ENCODE peak calls at places on chromosome 22, in seven cellular contexts. One of them, this sample, is unnamed.

GRCh38 chr22:36301384-36301828 is 48.5 kb downstream of the APOL1 start:
- DNase-seq in transverse colon: peak; percentile 85
- DNase-seq in GM12865: peak; percentile 84
- DNase-seq in BE2C: peak; percentile 79
- DNase-seq in fibroblast of mammary gland: peak; percentile 60
- DNase-seq in PC-3: peak; percentile 74
- DNase-seq in Panc1: no peak
- DNase-seq in this sample: peak; percentile 87

GRCh38 chr22:19543970-19544708 is 19.9 kb upstream of the CLDN5 start:
- DNase-seq in Panc1: no peak
- DNase-seq in PC-3: no peak
- DNase-seq in BE2C: no peak
- DNase-seq in GM12865: no peak
- DNase-seq in transverse colon: peak; percentile 63
- DNase-seq in fibroblast of mammary gland: no peak
- DNase-seq in this sample: no peak

GRCh38 chr22:38923463-38924196 is 33.8 kb upstream of the APOBEC3A start:
- DNase-seq in transverse colon: peak; percentile 77
- DNase-seq in fibroblast of mammary gland: peak; percentile 86
- DNase-seq in BE2C: peak; percentile 91
- DNase-seq in Panc1: peak; percentile 27
- DNase-seq in GM12865: no peak
- DNase-seq in PC-3: peak; percentile 87
- DNase-seq in this sample: no peak

GRCh38 chr22:20403779-20404140 is 9.8 kb downstream of the ZNF74 start:
- DNase-seq in Panc1: no peak
- DNase-seq in transverse colon: no peak
- DNase-seq in BE2C: no peak
- DNase-seq in PC-3: no peak
- DNase-seq in GM12865: no peak
- DNase-seq in fibroblast of mammary gland: no peak
- DNase-seq in this sample: no peak

GRCh38 chr22:17781319-17782031 is 7.2 kb upstream of the BID start:
- DNase-seq in PC-3: peak; percentile 25
- DNase-seq in Panc1: no peak
- DNase-seq in BE2C: peak; percentile 90
- DNase-seq in GM12865: peak; percentile 84
- DNase-seq in transverse colon: no peak
- DNase-seq in fibroblast of mammary gland: peak; percentile 80
- DNase-seq in this sample: peak; percentile 85

GRCh38 chr22:18076060-18076497 is 1.7 kb upstream of the PEX26 start:
- DNase-seq in transverse colon: peak; percentile 63
- DNase-seq in GM12865: peak; percentile 87
- DNase-seq in fibroblast of mammary gland: peak; percentile 91
- DNase-seq in Panc1: peak; percentile 85
- DNase-seq in PC-3: peak; percentile 95
- DNase-seq in BE2C: peak; percentile 65
- DNase-seq in this sample: peak; percentile 37

GRCh38 chr22:35367331-35367886 is 13.5 kb upstream of the HMOX1 start:
- DNase-seq in BE2C: no peak
- DNase-seq in fibroblast of mammary gland: no peak
- DNase-seq in transverse colon: peak; percentile 55
- DNase-seq in PC-3: no peak
- DNase-seq in GM12865: peak; percentile 66
- DNase-seq in Panc1: no peak
- DNase-seq in this sample: no peak

GRCh38 chr22:43320943-43321900 is 21.9 kb downstream of the SCUBE1 start:
- DNase-seq in BE2C: no peak
- DNase-seq in transverse colon: no peak
- DNase-seq in Panc1: no peak
- DNase-seq in PC-3: no peak
- DNase-seq in fibroblast of mammary gland: no peak
- DNase-seq in GM12865: no peak
- DNase-seq in this sample: peak; percentile 17

GRCh38 chr22:49230194-49230577 is 597.5 kb downstream of the BRD1 start:
- DNase-seq in transverse colon: no peak
- DNase-seq in GM12865: no peak
- DNase-seq in BE2C: no peak
- DNase-seq in PC-3: no peak
- DNase-seq in fibroblast of mammary gland: no peak
- DNase-seq in Panc1: no peak
- DNase-seq in this sample: no peak

GRCh38 chr22:40276877-40277823 is 69.2 kb upstream of the ADSL start:
- DNase-seq in fibroblast of mammary gland: peak; percentile 73
- DNase-seq in BE2C: no peak
- DNase-seq in GM12865: no peak
- DNase-seq in PC-3: peak; percentile 37
- DNase-seq in Panc1: no peak
- DNase-seq in transverse colon: no peak
- DNase-seq in this sample: no peak

GRCh38 chr22:41831383-41831782 is 1.5 kb upstream of the SREBF2 start:
- DNase-seq in PC-3: no peak
- DNase-seq in BE2C: no peak
- DNase-seq in Panc1: no peak
- DNase-seq in transverse colon: no peak
- DNase-seq in fibroblast of mammary gland: peak; percentile 26
- DNase-seq in GM12865: peak; percentile 30
- DNase-seq in this sample: peak; percentile 32

GRCh38 chr22:24937114-24937513 is 9.4 kb downstream of the LHFPL7 start:
- DNase-seq in Panc1: no peak
- DNase-seq in GM12865: peak; percentile 17
- DNase-seq in BE2C: peak; percentile 34
- DNase-seq in PC-3: peak; percentile 49
- DNase-seq in fibroblast of mammary gland: peak; percentile 11
- DNase-seq in transverse colon: no peak
- DNase-seq in this sample: no peak

GRCh38 chr22:49006207-49007012 is 821.3 kb downstream of the BRD1 start:
- DNase-seq in BE2C: no peak
- DNase-seq in Panc1: no peak
- DNase-seq in PC-3: no peak
- DNase-seq in fibroblast of mammary gland: no peak
- DNase-seq in transverse colon: no peak
- DNase-seq in GM12865: no peak
- DNase-seq in this sample: no peak

GRCh38 chr22:37234736-37235711 is 9.0 kb downstream of the RAC2 start:
- DNase-seq in GM12865: no peak
- DNase-seq in transverse colon: peak; percentile 10
- DNase-seq in PC-3: no peak
- DNase-seq in fibroblast of mammary gland: no peak
- DNase-seq in BE2C: no peak
- DNase-seq in Panc1: no peak
- DNase-seq in this sample: peak; percentile 29

GRCh38 chr22:17772963-17773605 is 1.2 kb downstream of the BID start:
- DNase-seq in Panc1: no peak
- DNase-seq in BE2C: no peak
- DNase-seq in GM12865: peak; percentile 27
- DNase-seq in transverse colon: no peak
- DNase-seq in fibroblast of mammary gland: peak; percentile 26
- DNase-seq in PC-3: peak; percentile 43
- DNase-seq in this sample: no peak

GRCh38 chr22:48872271-48873260 is 955.1 kb downstream of the BRD1 start:
- DNase-seq in GM12865: no peak
- DNase-seq in transverse colon: no peak
- DNase-seq in Panc1: no peak
- DNase-seq in BE2C: no peak
- DNase-seq in fibroblast of mammary gland: no peak
- DNase-seq in PC-3: no peak
- DNase-seq in this sample: no peak

GRCh38 chr22:20981787-20982562 is at the start of gene LZTR1:
- DNase-seq in transverse colon: peak; percentile 86
- DNase-seq in BE2C: peak; percentile 89
- DNase-seq in PC-3: peak; percentile 67
- DNase-seq in Panc1: no peak
- DNase-seq in fibroblast of mammary gland: peak; percentile 76
- DNase-seq in GM12865: peak; percentile 91
- DNase-seq in this sample: peak; percentile 79

GRCh38 chr22:43213066-43213465 is 26.1 kb upstream of the TTLL12 start:
- DNase-seq in BE2C: peak; percentile 46
- DNase-seq in PC-3: no peak
- DNase-seq in Panc1: no peak
- DNase-seq in GM12865: no peak
- DNase-seq in fibroblast of mammary gland: no peak
- DNase-seq in transverse colon: no peak
- DNase-seq in this sample: no peak

GRCh38 chr22:44665115-44665514 is 36.9 kb upstream of the PRR5 start:
- DNase-seq in transverse colon: peak; percentile 32
- DNase-seq in GM12865: no peak
- DNase-seq in PC-3: no peak
- DNase-seq in Panc1: no peak
- DNase-seq in BE2C: no peak
- DNase-seq in fibroblast of mammary gland: no peak
- DNase-seq in this sample: no peak

GRCh38 chr22:20591660-20592310 is 84.4 kb downstream of the MED15 start:
- DNase-seq in PC-3: no peak
- DNase-seq in transverse colon: no peak
- DNase-seq in fibroblast of mammary gland: peak; percentile 41
- DNase-seq in BE2C: no peak
- DNase-seq in Panc1: no peak
- DNase-seq in GM12865: no peak
- DNase-seq in this sample: no peak

GRCh38 chr22:27230189-27230588 is 571.4 kb downstream of the MN1 start:
- DNase-seq in fibroblast of mammary gland: no peak
- DNase-seq in PC-3: no peak
- DNase-seq in BE2C: no peak
- DNase-seq in transverse colon: no peak
- DNase-seq in Panc1: no peak
- DNase-seq in GM12865: no peak
- DNase-seq in this sample: no peak

GRCh38 chr22:27226666-27227065 is 569.3 kb downstream of the MIAT start:
- DNase-seq in PC-3: no peak
- DNase-seq in BE2C: no peak
- DNase-seq in transverse colon: no peak
- DNase-seq in GM12865: no peak
- DNase-seq in fibroblast of mammary gland: no peak
- DNase-seq in Panc1: no peak
- DNase-seq in this sample: no peak

GRCh38 chr22:27228771-27229170 is 571.4 kb downstream of the MIAT start:
- DNase-seq in Panc1: no peak
- DNase-seq in transverse colon: no peak
- DNase-seq in BE2C: no peak
- DNase-seq in GM12865: no peak
- DNase-seq in PC-3: no peak
- DNase-seq in fibroblast of mammary gland: no peak
- DNase-seq in this sample: no peak

DNA sequence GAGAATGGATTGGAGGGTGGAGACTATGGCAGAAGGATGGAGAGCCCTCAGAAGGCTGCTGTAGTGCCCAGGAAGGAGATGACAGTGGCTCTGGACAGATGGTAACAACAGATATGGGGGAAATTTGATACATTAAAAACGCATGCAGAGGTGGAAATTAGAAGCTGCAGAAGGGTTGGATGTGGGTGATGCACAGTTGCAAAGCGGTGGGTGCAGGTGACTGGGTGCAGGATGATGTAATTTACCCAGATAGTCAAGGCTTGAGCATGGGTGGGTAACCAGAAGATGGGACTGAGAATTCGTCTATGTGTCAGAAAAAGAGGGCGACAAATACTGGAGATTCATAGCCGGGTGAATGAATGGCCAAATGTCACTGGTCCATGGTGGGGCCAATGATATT is 570.3 kb downstream of the MN1 start:
- DNase-seq in PC-3: no peak
- DNase-seq in BE2C: no peak
- DNase-seq in transverse colon: no peak
- DNase-seq in fibroblast of mammary gland: no peak
- DNase-seq in Panc1: no peak
- DNase-seq in GM12865: no peak
- DNase-seq in this sample: no peak
- TF ChIP-seq CTCF in PC-3: no peak
- TF ChIP-seq CTCF in BE2C: no peak
- TF ChIP-seq CTCF in transverse colon: no peak
- TF ChIP-seq CTCF in fibroblast of mammary gland: no peak
- TF ChIP-seq CTCF in Panc1: no peak
- TF ChIP-seq CTCF in GM12865: no peak
- TF ChIP-seq CTCF in this sample: no peak

DNA sequence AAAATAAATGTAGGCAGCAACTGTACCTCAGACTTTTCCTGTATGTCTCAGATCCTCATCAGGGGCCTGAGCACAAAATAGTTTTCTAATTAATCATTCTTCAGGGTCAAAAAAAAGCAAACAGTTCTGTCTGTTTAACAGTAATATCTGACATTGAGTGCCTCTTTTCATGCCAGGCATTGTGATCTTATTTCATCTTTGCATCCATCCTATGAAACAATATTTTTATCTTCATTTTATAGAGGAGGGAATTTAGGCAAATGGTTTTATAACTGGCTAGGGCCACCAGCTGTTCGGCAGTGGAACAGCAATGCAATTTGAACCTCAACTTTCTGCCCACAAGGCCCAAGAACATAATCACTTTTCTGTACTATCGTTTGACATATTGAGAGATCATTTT is 145.6 kb downstream of the WNT7B start:
- DNase-seq in Panc1: peak; percentile 4
- DNase-seq in GM12865: no peak
- DNase-seq in BE2C: no peak
- DNase-seq in fibroblast of mammary gland: peak; percentile 28
- DNase-seq in PC-3: peak; percentile 62
- DNase-seq in transverse colon: no peak
- DNase-seq in this sample: no peak
- TF ChIP-seq CTCF in Panc1: peak; percentile 24
- TF ChIP-seq CTCF in GM12865: peak; percentile 23
- TF ChIP-seq CTCF in BE2C: peak; percentile 38
- TF ChIP-seq CTCF in fibroblast of mammary gland: peak; percentile 67
- TF ChIP-seq CTCF in PC-3: peak; percentile 71
- TF ChIP-seq CTCF in transverse colon: peak; percentile 37
- TF ChIP-seq CTCF in this sample: no peak

DNA sequence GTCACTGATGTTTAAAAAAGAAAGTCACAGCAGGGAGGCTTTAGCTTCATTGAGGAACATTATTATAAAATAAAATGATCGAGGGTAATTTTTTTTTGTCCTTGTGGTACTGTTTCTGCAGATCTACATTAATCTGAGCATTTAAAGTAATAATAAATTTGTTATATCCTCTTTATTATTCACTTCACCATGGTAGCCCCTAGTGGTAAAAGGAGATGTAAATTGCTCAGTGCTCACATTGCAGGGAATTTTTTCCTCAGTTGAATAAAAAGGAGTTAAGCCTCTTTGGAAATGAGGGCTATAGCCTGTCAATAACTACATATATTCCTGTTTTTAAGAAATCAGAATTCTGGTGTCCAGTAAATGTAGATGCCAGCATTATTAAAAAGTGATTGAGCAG is 99.7 kb upstream of the VPREB1 start:
- DNase-seq in Panc1: no peak
- DNase-seq in PC-3: peak; percentile 27
- DNase-seq in fibroblast of mammary gland: peak; percentile 3
- DNase-seq in GM12865: no peak
- DNase-seq in BE2C: no peak
- DNase-seq in transverse colon: no peak
- DNase-seq in this sample: no peak
- TF ChIP-seq CTCF in Panc1: no peak
- TF ChIP-seq CTCF in PC-3: peak; percentile 37
- TF ChIP-seq CTCF in fibroblast of mammary gland: no peak
- TF ChIP-seq CTCF in GM12865: no peak
- TF ChIP-seq CTCF in BE2C: no peak
- TF ChIP-seq CTCF in transverse colon: no peak
- TF ChIP-seq CTCF in this sample: no peak

DNA sequence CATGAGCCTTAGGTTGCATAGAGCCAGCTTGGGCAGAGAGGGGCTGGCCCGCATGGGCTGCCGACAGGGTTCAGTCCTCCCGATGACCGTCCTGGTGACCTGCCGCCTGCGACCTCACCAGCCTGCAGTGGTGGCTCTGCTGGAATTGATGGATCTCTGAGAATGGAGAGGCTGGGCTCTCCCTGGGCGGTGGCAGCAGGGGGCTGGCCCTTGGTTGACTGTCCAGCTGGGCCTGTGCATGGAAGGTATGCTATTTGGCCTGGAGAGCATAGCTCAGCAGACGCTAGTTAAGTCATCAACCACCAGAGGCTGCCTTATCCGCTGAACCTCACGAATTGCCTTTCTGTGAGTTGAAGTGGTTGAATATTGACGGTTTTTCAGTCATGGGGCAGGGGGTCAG is 19.7 kb downstream of the GRAMD4 start:
- DNase-seq in Panc1: no peak
- DNase-seq in transverse colon: no peak
- DNase-seq in fibroblast of mammary gland: no peak
- DNase-seq in BE2C: no peak
- DNase-seq in GM12865: no peak
- DNase-seq in PC-3: no peak
- DNase-seq in this sample: no peak
- TF ChIP-seq CTCF in Panc1: no peak
- TF ChIP-seq CTCF in transverse colon: no peak
- TF ChIP-seq CTCF in fibroblast of mammary gland: no peak
- TF ChIP-seq CTCF in BE2C: no peak
- TF ChIP-seq CTCF in GM12865: no peak
- TF ChIP-seq CTCF in PC-3: no peak
- TF ChIP-seq CTCF in this sample: no peak

This sample was measured in activated CD8-positive, alpha-beta T cell treated with anti-CD3 and anti-CD28 coated beads for 36 hours.